ENCODE peak calls at places on chromosomes 4 and X, in nine cellular contexts. One of them, this sample, is unnamed.

GRCh38 chrX:11438767-11439166 is 145.6 kb downstream of the AMELX start:
- DNase-seq in mesenteric fat pad: no peak
- DNase-seq in amniotic stem cell: no peak
- DNase-seq in hypothalamus: no peak
- DNase-seq in amniotic epithelial cell: peak
- DNase-seq in Karpas-422: no peak
- DNase-seq in Kasumi-1: no peak
- DNase-seq in activated T-helper 1 cell treated with anti-CD3 and anti-CD28 coated beads, Interleukin-2, amount 50 U/mL, for 16 hours: no peak
- DNase-seq in left ventricle myocardium inferior: no peak
- DNase-seq in this sample: no peak

GRCh38 chr4:163707873-163708272 is 213.4 kb downstream of the TMA16 start:
- DNase-seq in mesenteric fat pad: no peak
- DNase-seq in Karpas-422: no peak
- DNase-seq in hypothalamus: no peak
- DNase-seq in left ventricle myocardium inferior: no peak
- DNase-seq in activated T-helper 1 cell treated with anti-CD3 and anti-CD28 coated beads, Interleukin-2, amount 50 U/mL, for 16 hours: no peak
- DNase-seq in amniotic stem cell: no peak
- DNase-seq in Kasumi-1: no peak
- DNase-seq in amniotic epithelial cell: no peak
- DNase-seq in this sample: no peak

GRCh38 chr4:82044141-82044993 is 329.4 kb downstream of the HNRNPD start:
- DNase-seq in amniotic epithelial cell: peak
- DNase-seq in Karpas-422: no peak
- DNase-seq in hypothalamus: peak
- DNase-seq in activated T-helper 1 cell treated with anti-CD3 and anti-CD28 coated beads, Interleukin-2, amount 50 U/mL, for 16 hours: no peak
- DNase-seq in left ventricle myocardium inferior: peak
- DNase-seq in amniotic stem cell: no peak
- DNase-seq in Kasumi-1: peak
- DNase-seq in mesenteric fat pad: peak
- DNase-seq in this sample: peak

GRCh38 chr4:22473268-22473667 is 42.6 kb downstream of the ADGRA3 start:
- DNase-seq in hypothalamus: no peak
- DNase-seq in amniotic stem cell: no peak
- DNase-seq in Kasumi-1: no peak
- DNase-seq in activated T-helper 1 cell treated with anti-CD3 and anti-CD28 coated beads, Interleukin-2, amount 50 U/mL, for 16 hours: no peak
- DNase-seq in mesenteric fat pad: no peak
- DNase-seq in Karpas-422: no peak
- DNase-seq in left ventricle myocardium inferior: no peak
- DNase-seq in amniotic epithelial cell: peak
- DNase-seq in this sample: no peak

GRCh38 chr4:101987623-101988243 is 197.2 kb downstream of the BANK1 start:
- DNase-seq in left ventricle myocardium inferior: no peak
- DNase-seq in Karpas-422: no peak
- DNase-seq in amniotic epithelial cell: peak
- DNase-seq in Kasumi-1: no peak
- DNase-seq in hypothalamus: no peak
- DNase-seq in mesenteric fat pad: no peak
- DNase-seq in activated T-helper 1 cell treated with anti-CD3 and anti-CD28 coated beads, Interleukin-2, amount 50 U/mL, for 16 hours: no peak
- DNase-seq in amniotic stem cell: no peak
- DNase-seq in this sample: no peak

GRCh38 chr4:155828628-155829027 is 37.4 kb downstream of the ASIC5 start:
- DNase-seq in Karpas-422: no peak
- DNase-seq in mesenteric fat pad: no peak
- DNase-seq in amniotic epithelial cell: peak
- DNase-seq in left ventricle myocardium inferior: no peak
- DNase-seq in hypothalamus: no peak
- DNase-seq in Kasumi-1: no peak
- DNase-seq in amniotic stem cell: peak
- DNase-seq in activated T-helper 1 cell treated with anti-CD3 and anti-CD28 coated beads, Interleukin-2, amount 50 U/mL, for 16 hours: no peak
- DNase-seq in this sample: no peak

GRCh38 chrX:74613350-74614192 is 853 bp downstream of the RLIM start:
- DNase-seq in Karpas-422: peak
- DNase-seq in mesenteric fat pad: no peak
- DNase-seq in Kasumi-1: peak
- DNase-seq in amniotic stem cell: peak
- DNase-seq in left ventricle myocardium inferior: no peak
- DNase-seq in activated T-helper 1 cell treated with anti-CD3 and anti-CD28 coated beads, Interleukin-2, amount 50 U/mL, for 16 hours: no peak
- DNase-seq in amniotic epithelial cell: peak
- DNase-seq in hypothalamus: no peak
- DNase-seq in this sample: peak

GRCh38 chrX:9656277-9656676 is 109.4 kb downstream of the GPR143 start:
- DNase-seq in Karpas-422: no peak
- DNase-seq in left ventricle myocardium inferior: no peak
- DNase-seq in hypothalamus: no peak
- DNase-seq in activated T-helper 1 cell treated with anti-CD3 and anti-CD28 coated beads, Interleukin-2, amount 50 U/mL, for 16 hours: no peak
- DNase-seq in mesenteric fat pad: no peak
- DNase-seq in amniotic stem cell: no peak
- DNase-seq in amniotic epithelial cell: no peak
- DNase-seq in Kasumi-1: no peak
- DNase-seq in this sample: no peak

GRCh38 chr4:8817813-8818062 is 53.9 kb downstream of the HMX1 start:
- DNase-seq in Kasumi-1: no peak
- DNase-seq in Karpas-422: no peak
- DNase-seq in hypothalamus: no peak
- DNase-seq in activated T-helper 1 cell treated with anti-CD3 and anti-CD28 coated beads, Interleukin-2, amount 50 U/mL, for 16 hours: no peak
- DNase-seq in mesenteric fat pad: peak
- DNase-seq in amniotic epithelial cell: no peak
- DNase-seq in amniotic stem cell: no peak
- DNase-seq in left ventricle myocardium inferior: no peak
- DNase-seq in this sample: no peak

GRCh38 chr4:6381571-6382123 is 90.8 kb downstream of the PPP2R2C start:
- DNase-seq in hypothalamus: no peak
- DNase-seq in activated T-helper 1 cell treated with anti-CD3 and anti-CD28 coated beads, Interleukin-2, amount 50 U/mL, for 16 hours: no peak
- DNase-seq in mesenteric fat pad: no peak
- DNase-seq in Kasumi-1: no peak
- DNase-seq in left ventricle myocardium inferior: no peak
- DNase-seq in amniotic epithelial cell: no peak
- DNase-seq in amniotic stem cell: no peak
- DNase-seq in Karpas-422: no peak
- DNase-seq in this sample: no peak

GRCh38 chr4:105709081-105709450 is 482 bp downstream of the GSTCD start:
- DNase-seq in activated T-helper 1 cell treated with anti-CD3 and anti-CD28 coated beads, Interleukin-2, amount 50 U/mL, for 16 hours: no peak
- DNase-seq in mesenteric fat pad: no peak
- DNase-seq in amniotic epithelial cell: no peak
- DNase-seq in Kasumi-1: peak
- DNase-seq in amniotic stem cell: no peak
- DNase-seq in hypothalamus: no peak
- DNase-seq in left ventricle myocardium inferior: no peak
- DNase-seq in Karpas-422: peak
- DNase-seq in this sample: no peak

GRCh38 chr4:74627516-74627915 is 166.8 kb downstream of the BTC start:
- DNase-seq in Karpas-422: no peak
- DNase-seq in amniotic stem cell: no peak
- DNase-seq in Kasumi-1: no peak
- DNase-seq in mesenteric fat pad: no peak
- DNase-seq in left ventricle myocardium inferior: no peak
- DNase-seq in activated T-helper 1 cell treated with anti-CD3 and anti-CD28 coated beads, Interleukin-2, amount 50 U/mL, for 16 hours: no peak
- DNase-seq in hypothalamus: no peak
- DNase-seq in amniotic epithelial cell: no peak
- DNase-seq in this sample: no peak

GRCh38 chr4:74631338-74631737 is 163.0 kb downstream of the BTC start:
- DNase-seq in left ventricle myocardium inferior: no peak
- DNase-seq in mesenteric fat pad: no peak
- DNase-seq in Karpas-422: no peak
- DNase-seq in activated T-helper 1 cell treated with anti-CD3 and anti-CD28 coated beads, Interleukin-2, amount 50 U/mL, for 16 hours: no peak
- DNase-seq in amniotic stem cell: no peak
- DNase-seq in hypothalamus: no peak
- DNase-seq in Kasumi-1: no peak
- DNase-seq in amniotic epithelial cell: peak
- DNase-seq in this sample: no peak

GRCh38 chr4:105352826-105353225 is 121.0 kb downstream of the PPA2 start:
- DNase-seq in amniotic stem cell: no peak
- DNase-seq in amniotic epithelial cell: peak
- DNase-seq in activated T-helper 1 cell treated with anti-CD3 and anti-CD28 coated beads, Interleukin-2, amount 50 U/mL, for 16 hours: no peak
- DNase-seq in Kasumi-1: no peak
- DNase-seq in hypothalamus: no peak
- DNase-seq in mesenteric fat pad: no peak
- DNase-seq in left ventricle myocardium inferior: no peak
- DNase-seq in Karpas-422: no peak
- DNase-seq in this sample: no peak

GRCh38 chr4:73704314-73705055 is 35.9 kb upstream of the CXCL8 start:
- DNase-seq in activated T-helper 1 cell treated with anti-CD3 and anti-CD28 coated beads, Interleukin-2, amount 50 U/mL, for 16 hours: no peak
- DNase-seq in hypothalamus: no peak
- DNase-seq in amniotic stem cell: peak
- DNase-seq in left ventricle myocardium inferior: no peak
- DNase-seq in Kasumi-1: peak
- DNase-seq in Karpas-422: no peak
- DNase-seq in mesenteric fat pad: no peak
- DNase-seq in amniotic epithelial cell: peak
- DNase-seq in this sample: no peak

GRCh38 chr4:60619531-60620305 is 580.4 kb upstream of the ADGRL3 start:
- DNase-seq in mesenteric fat pad: no peak
- DNase-seq in amniotic epithelial cell: no peak
- DNase-seq in Karpas-422: no peak
- DNase-seq in Kasumi-1: no peak
- DNase-seq in left ventricle myocardium inferior: no peak
- DNase-seq in amniotic stem cell: no peak
- DNase-seq in hypothalamus: no peak
- DNase-seq in activated T-helper 1 cell treated with anti-CD3 and anti-CD28 coated beads, Interleukin-2, amount 50 U/mL, for 16 hours: no peak
- DNase-seq in this sample: no peak

GRCh38 chr4:41728571-41728908 is 20.0 kb downstream of the PHOX2B start:
- DNase-seq in Karpas-422: no peak
- DNase-seq in amniotic epithelial cell: peak
- DNase-seq in mesenteric fat pad: no peak
- DNase-seq in activated T-helper 1 cell treated with anti-CD3 and anti-CD28 coated beads, Interleukin-2, amount 50 U/mL, for 16 hours: no peak
- DNase-seq in Kasumi-1: no peak
- DNase-seq in hypothalamus: no peak
- DNase-seq in left ventricle myocardium inferior: no peak
- DNase-seq in amniotic stem cell: no peak
- DNase-seq in this sample: no peak

GRCh38 chrX:24026403-24026801 is 584 bp downstream of the KLHL15 start:
- DNase-seq in amniotic stem cell: no peak
- DNase-seq in mesenteric fat pad: no peak
- DNase-seq in amniotic epithelial cell: peak
- DNase-seq in left ventricle myocardium inferior: no peak
- DNase-seq in hypothalamus: no peak
- DNase-seq in activated T-helper 1 cell treated with anti-CD3 and anti-CD28 coated beads, Interleukin-2, amount 50 U/mL, for 16 hours: no peak
- DNase-seq in Karpas-422: no peak
- DNase-seq in Kasumi-1: no peak
- DNase-seq in this sample: no peak

GRCh38 chrX:46456125-46456922 is 88.9 kb downstream of the ZNF674 start:
- DNase-seq in Kasumi-1: no peak
- DNase-seq in hypothalamus: no peak
- DNase-seq in activated T-helper 1 cell treated with anti-CD3 and anti-CD28 coated beads, Interleukin-2, amount 50 U/mL, for 16 hours: no peak
- DNase-seq in mesenteric fat pad: no peak
- DNase-seq in amniotic stem cell: no peak
- DNase-seq in left ventricle myocardium inferior: no peak
- DNase-seq in Karpas-422: no peak
- DNase-seq in amniotic epithelial cell: no peak
- DNase-seq in this sample: no peak

GRCh38 chr4:78190595-78190994 is 133.5 kb downstream of the FRAS1 start:
- DNase-seq in Karpas-422: no peak
- DNase-seq in mesenteric fat pad: no peak
- DNase-seq in amniotic epithelial cell: no peak
- DNase-seq in Kasumi-1: no peak
- DNase-seq in activated T-helper 1 cell treated with anti-CD3 and anti-CD28 coated beads, Interleukin-2, amount 50 U/mL, for 16 hours: no peak
- DNase-seq in amniotic stem cell: no peak
- DNase-seq in left ventricle myocardium inferior: no peak
- DNase-seq in hypothalamus: no peak
- DNase-seq in this sample: no peak

GRCh38 chrX:119417842-119418241 is 18.7 kb downstream of the SLC25A43 start:
- DNase-seq in amniotic epithelial cell: peak
- DNase-seq in hypothalamus: no peak
- DNase-seq in Karpas-422: peak
- DNase-seq in left ventricle myocardium inferior: no peak
- DNase-seq in amniotic stem cell: no peak
- DNase-seq in activated T-helper 1 cell treated with anti-CD3 and anti-CD28 coated beads, Interleukin-2, amount 50 U/mL, for 16 hours: no peak
- DNase-seq in mesenteric fat pad: no peak
- DNase-seq in Kasumi-1: peak
- DNase-seq in this sample: no peak

GRCh38 chr4:103415801-103416200 is 217.7 kb upstream of the CENPE start:
- DNase-seq in Karpas-422: no peak
- DNase-seq in amniotic epithelial cell: no peak
- DNase-seq in Kasumi-1: no peak
- DNase-seq in mesenteric fat pad: no peak
- DNase-seq in amniotic stem cell: no peak
- DNase-seq in left ventricle myocardium inferior: no peak
- DNase-seq in activated T-helper 1 cell treated with anti-CD3 and anti-CD28 coated beads, Interleukin-2, amount 50 U/mL, for 16 hours: no peak
- DNase-seq in hypothalamus: no peak
- DNase-seq in this sample: no peak

GRCh38 chr4:100631281-100631968 is 113.6 kb upstream of the EMCN start:
- DNase-seq in amniotic epithelial cell: no peak
- DNase-seq in Karpas-422: no peak
- DNase-seq in mesenteric fat pad: no peak
- DNase-seq in amniotic stem cell: no peak
- DNase-seq in activated T-helper 1 cell treated with anti-CD3 and anti-CD28 coated beads, Interleukin-2, amount 50 U/mL, for 16 hours: no peak
- DNase-seq in Kasumi-1: no peak
- DNase-seq in left ventricle myocardium inferior: no peak
- DNase-seq in hypothalamus: no peak
- DNase-seq in this sample: no peak

GRCh38 chr4:36003051-36003450 is 241.3 kb downstream of the ARAP2 start:
- DNase-seq in Karpas-422: no peak
- DNase-seq in mesenteric fat pad: no peak
- DNase-seq in activated T-helper 1 cell treated with anti-CD3 and anti-CD28 coated beads, Interleukin-2, amount 50 U/mL, for 16 hours: no peak
- DNase-seq in Kasumi-1: no peak
- DNase-seq in hypothalamus: no peak
- DNase-seq in amniotic stem cell: no peak
- DNase-seq in left ventricle myocardium inferior: no peak
- DNase-seq in amniotic epithelial cell: no peak
- DNase-seq in this sample: no peak

GRCh38 chrX:130086414-130087207 is 23.7 kb downstream of the ELF4 start:
- DNase-seq in amniotic epithelial cell: no peak
- DNase-seq in Kasumi-1: peak
- DNase-seq in hypothalamus: no peak
- DNase-seq in left ventricle myocardium inferior: no peak
- DNase-seq in Karpas-422: peak
- DNase-seq in activated T-helper 1 cell treated with anti-CD3 and anti-CD28 coated beads, Interleukin-2, amount 50 U/mL, for 16 hours: peak
- DNase-seq in mesenteric fat pad: no peak
- DNase-seq in amniotic stem cell: no peak
- DNase-seq in this sample: peak

GRCh38 chr4:14264437-14264836 is 636.9 kb upstream of the BOD1L1 start:
- DNase-seq in Karpas-422: peak
- DNase-seq in amniotic epithelial cell: peak
- DNase-seq in amniotic stem cell: no peak
- DNase-seq in mesenteric fat pad: no peak
- DNase-seq in left ventricle myocardium inferior: no peak
- DNase-seq in Kasumi-1: no peak
- DNase-seq in hypothalamus: no peak
- DNase-seq in activated T-helper 1 cell treated with anti-CD3 and anti-CD28 coated beads, Interleukin-2, amount 50 U/mL, for 16 hours: no peak
- DNase-seq in this sample: no peak

GRCh38 chr4:48909697-48910096 is 3.1 kb upstream of the OCIAD2 start:
- DNase-seq in mesenteric fat pad: no peak
- DNase-seq in amniotic stem cell: peak
- DNase-seq in left ventricle myocardium inferior: no peak
- DNase-seq in Karpas-422: peak
- DNase-seq in amniotic epithelial cell: peak
- DNase-seq in activated T-helper 1 cell treated with anti-CD3 and anti-CD28 coated beads, Interleukin-2, amount 50 U/mL, for 16 hours: no peak
- DNase-seq in Kasumi-1: peak
- DNase-seq in hypothalamus: no peak
- DNase-seq in this sample: peak

GRCh38 chr4:55356991-55357461 is 11.0 kb downstream of the SRD5A3 start:
- DNase-seq in Karpas-422: no peak
- DNase-seq in mesenteric fat pad: no peak
- DNase-seq in amniotic stem cell: no peak
- DNase-seq in Kasumi-1: no peak
- DNase-seq in hypothalamus: no peak
- DNase-seq in activated T-helper 1 cell treated with anti-CD3 and anti-CD28 coated beads, Interleukin-2, amount 50 U/mL, for 16 hours: no peak
- DNase-seq in amniotic epithelial cell: peak
- DNase-seq in left ventricle myocardium inferior: no peak
- DNase-seq in this sample: no peak

GRCh38 chr4:112953295-112953694 is 96.2 kb upstream of the ANK2 start:
- DNase-seq in activated T-helper 1 cell treated with anti-CD3 and anti-CD28 coated beads, Interleukin-2, amount 50 U/mL, for 16 hours: no peak
- DNase-seq in hypothalamus: no peak
- DNase-seq in amniotic epithelial cell: no peak
- DNase-seq in Karpas-422: no peak
- DNase-seq in mesenteric fat pad: no peak
- DNase-seq in left ventricle myocardium inferior: no peak
- DNase-seq in Kasumi-1: no peak
- DNase-seq in amniotic stem cell: no peak
- DNase-seq in this sample: no peak

GRCh38 chrX:46961574-46962279 is 49.5 kb downstream of the JADE3 start:
- DNase-seq in amniotic epithelial cell: no peak
- DNase-seq in mesenteric fat pad: no peak
- DNase-seq in Kasumi-1: no peak
- DNase-seq in left ventricle myocardium inferior: no peak
- DNase-seq in hypothalamus: no peak
- DNase-seq in amniotic stem cell: no peak
- DNase-seq in activated T-helper 1 cell treated with anti-CD3 and anti-CD28 coated beads, Interleukin-2, amount 50 U/mL, for 16 hours: no peak
- DNase-seq in Karpas-422: no peak
- DNase-seq in this sample: no peak

GRCh38 chr4:88211473-88212252 is 53.2 kb upstream of the ABCG2 start:
- DNase-seq in amniotic stem cell: peak
- DNase-seq in Karpas-422: peak
- DNase-seq in Kasumi-1: peak
- DNase-seq in mesenteric fat pad: no peak
- DNase-seq in hypothalamus: no peak
- DNase-seq in amniotic epithelial cell: peak
- DNase-seq in activated T-helper 1 cell treated with anti-CD3 and anti-CD28 coated beads, Interleukin-2, amount 50 U/mL, for 16 hours: no peak
- DNase-seq in left ventricle myocardium inferior: no peak
- DNase-seq in this sample: peak